ENCODE peak calls at places on chromosomes 12 and 14, in eight cellular contexts. C, T, K, M, R, J, S and G are unnamed samples.
A peak's percentile ranks its signal among the peaks of the same experiment; 100 is the strongest.

GRCh38 chr12:11822071-11822818 is 172.8 kb downstream of the ETV6 start:
- DNase-seq in R (peak; percentile 77), S (no peak), M (peak; percentile 12), K (no peak), J (peak; percentile 42), T (no peak), C (peak; percentile 35), G (no peak)

GRCh38 chr14:68104518-68104917 is 284.9 kb downstream of the RAD51B start:
- DNase-seq in M (no peak), J (no peak), K (no peak), S (no peak), C (peak; percentile 76), R (no peak), T (no peak), G (no peak)

GRCh38 chr14:30443368-30444007 is 115.5 kb upstream of the G2E3 start:
- DNase-seq in C (peak; percentile 21), M (no peak), R (no peak), S (no peak), J (peak; percentile 4), K (peak; percentile 43), T (peak; percentile 67), G (peak; percentile 10)

GRCh38 chr14:58755026-58755929 is 117.5 kb downstream of the DACT1 start:
- DNase-seq in T (peak; percentile 60), K (no peak), R (no peak), S (no peak), C (no peak), J (no peak), M (no peak), G (no peak)

GRCh38 chr12:54608786-54609185 is 20.3 kb upstream of the PPP1R1A start:
- DNase-seq in S (no peak), J (no peak), C (no peak), M (no peak), K (no peak), T (no peak), R (no peak), G (no peak)

GRCh38 chr12:112304411-112304810 is 77.8 kb downstream of the HECTD4 start:
- DNase-seq in S (no peak), M (no peak), T (no peak), R (no peak), C (no peak), J (no peak), K (no peak), G (no peak)

GRCh38 chr12:94615284-94616216 is 34.8 kb downstream of the TMCC3 start:
- DNase-seq in J (no peak), K (peak; percentile 81), C (peak; percentile 47), S (no peak), M (no peak), T (peak; percentile 24), R (no peak), G (no peak)

GRCh38 chr12:122333142-122334087 is 67.1 kb upstream of the VPS33A start:
- DNase-seq in T (no peak), K (no peak), J (no peak), C (no peak), S (no peak), R (no peak), M (no peak), G (no peak)

GRCh38 chr14:104933721-104934379 is 9.2 kb downstream of the PLD4 start:
- DNase-seq in T (no peak), J (no peak), K (no peak), S (no peak), M (no peak), C (no peak), R (no peak), G (no peak)

GRCh38 chr12:69789351-69789750 is 35.7 kb upstream of the MYRFL start:
- DNase-seq in R (no peak), J (no peak), C (no peak), M (no peak), S (no peak), T (no peak), K (no peak), G (no peak)

GRCh38 chr12:132444957-132445883 is 44.7 kb upstream of the FBRSL1 start:
- DNase-seq in C (no peak), J (peak; percentile 92), T (peak; percentile 61), K (no peak), M (peak; percentile 74), S (peak; percentile 55), R (peak; percentile 93), G (no peak)

GRCh38 chr12:102955926-102956737 is 1.3 kb upstream of the ASCL1 start:
- DNase-seq in M (no peak), C (no peak), J (no peak), T (peak; percentile 48), K (peak; percentile 59), R (no peak), S (no peak), G (peak; percentile 58)

GRCh38 chr14:24834951-24835350 is 201.0 kb upstream of the GZMB start:
- DNase-seq in R (no peak), K (no peak), M (no peak), C (no peak), J (no peak), T (no peak), S (no peak), G (no peak)

GRCh38 chr14:102968306-102968705 is 45.8 kb downstream of the AMN start:
- DNase-seq in K (no peak), M (no peak), J (no peak), T (no peak), S (no peak), R (no peak), C (no peak), G (no peak)

GRCh38 chr14:36069535-36069900 is 107.0 kb downstream of the PTCSC3 start:
- DNase-seq in C (peak; percentile 67), J (peak; percentile 59), R (peak; percentile 55), M (no peak), S (no peak), K (peak; percentile 79), T (peak; percentile 51), G (peak; percentile 33)

GRCh38 chr14:24054324-24054641 is 2.5 kb downstream of the CARMIL3 start:
- DNase-seq in K (no peak), T (no peak), C (no peak), M (no peak), J (no peak), R (no peak), S (no peak), G (no peak)

GRCh38 chr14:104267895-104268294 is 129.5 kb downstream of the KIF26A start:
- DNase-seq in S (no peak), R (no peak), M (no peak), C (no peak), T (no peak), J (no peak), K (no peak), G (no peak)

GRCh38 chr12:131803995-131804521 is 24.1 kb upstream of the MMP17 start:
- DNase-seq in R (no peak), M (no peak), T (no peak), K (no peak), J (no peak), S (no peak), C (peak; percentile 28), G (no peak)

GRCh38 chr12:49673446-49674317 is 33.5 kb downstream of the FMNL3 start:
- DNase-seq in K (peak; percentile 99), R (peak; percentile 28), M (no peak), J (no peak), T (peak; percentile 52), S (no peak), C (peak; percentile 79), G (peak; percentile 83)

GRCh38 chr12:43836455-43836989 is 641 bp downstream of the TMEM117 start:
- DNase-seq in J (no peak), M (no peak), S (no peak), K (peak; percentile 43), R (peak; percentile 16), C (no peak), T (no peak), G (peak; percentile 18)

GRCh38 chr14:26218858-26219257 is 379.0 kb downstream of the NOVA1 start:
- DNase-seq in J (no peak), C (no peak), K (no peak), M (no peak), S (no peak), T (no peak), R (no peak), G (no peak)

GRCh38 chr12:40225337-40225983 is 663 bp downstream of the LRRK2 start:
- DNase-seq in T (no peak), M (no peak), J (no peak), S (no peak), C (no peak), K (no peak), R (no peak), G (peak; percentile 28)

GRCh38 chr14:105092912-105093425 is 27.7 kb upstream of the GPR132 start:
- DNase-seq in J (no peak), R (peak; percentile 73), C (no peak), M (peak; percentile 53), K (no peak), S (peak; percentile 43), T (no peak), G (peak; percentile 77)

GRCh38 chr14:21382886-21383847 is 652 bp downstream of the SUPT16H start:
- DNase-seq in R (peak; percentile 71), M (peak; percentile 24), J (peak; percentile 71), S (no peak), K (peak; percentile 17), T (peak; percentile 40), C (peak; percentile 25), G (no peak)

GRCh38 chr14:100305446-100306255 is 593 bp downstream of the SLC25A29 start:
- DNase-seq in S (no peak), R (peak; percentile 40), K (no peak), J (peak; percentile 43), T (peak; percentile 29), C (no peak), M (peak; percentile 49), G (peak; percentile 54)

GRCh38 chr12:32051511-32052299 is 54.9 kb upstream of the BICD1 start:
- DNase-seq in R (peak; percentile 41), J (no peak), C (peak; percentile 93), M (no peak), T (no peak), K (no peak), S (no peak), G (no peak)

GRCh38 chr12:124399622-124400021 is 104.7 kb downstream of the RFLNA start:
- DNase-seq in R (peak; percentile 58), K (no peak), M (no peak), T (no peak), J (peak; percentile 42), S (no peak), C (no peak), G (no peak)

GRCh38 chr12:24850486-24850885 is 98.4 kb downstream of the BCAT1 start:
- DNase-seq in T (no peak), C (no peak), S (no peak), K (no peak), J (no peak), M (no peak), R (no peak), G (no peak)

GRCh38 chr12:21502872-21503271 is 1.3 kb downstream of the GOLT1B start:
- DNase-seq in S (no peak), R (peak; percentile 13), M (no peak), J (no peak), T (no peak), C (no peak), K (no peak), G (no peak)

GRCh38 chr14:101563654-101564443 is 2.6 kb downstream of the DIO3 start:
- DNase-seq in R (no peak), J (no peak), T (no peak), M (no peak), S (no peak), C (no peak), K (no peak), G (no peak)

GRCh38 chr12:6852651-6853354 is 853 bp downstream of the USP5 start:
- DNase-seq in S (peak; percentile 14), J (peak; percentile 52), T (no peak), R (peak; percentile 88), C (peak; percentile 62), M (peak; percentile 38), K (peak; percentile 73), G (peak; percentile 60)

GRCh38 chr12:49518914-49519573 is 19.8 kb upstream of the KCNH3 start:
- DNase-seq in J (no peak), R (no peak), C (peak; percentile 36), K (no peak), T (no peak), M (no peak), S (no peak), G (no peak)

GRCh38 chr12:120222288-120222832 is 21.4 kb upstream of the RPLP0 start:
- DNase-seq in M (no peak), R (no peak), T (no peak), S (no peak), J (no peak), C (no peak), K (no peak), G (no peak)

GRCh38 chr14:101977311-101978071 is 13.1 kb downstream of the DYNC1H1 start:
- DNase-seq in C (no peak), R (no peak), J (no peak), K (no peak), M (no peak), T (no peak), S (no peak), G (no peak)